ENCODE peak calls at places on chromosomes 6 and 20, in seven cellular contexts. H is naive thymus-derived CD4-positive, alpha-beta T cell; P is mesendoderm; Y is tibial artery; E is left ventricle myocardium inferior; W is aorta; N is heart left ventricle. O is an unnamed sample.

GRCh38 chr6:133774356-133774755 is 114.6 kb upstream of the TCF21 start:
- DNase-seq in H (no peak), P (no peak), Y (no peak), E (no peak), W (no peak), N (no peak), O (no peak)

GRCh38 chr20:1033751-1034419 is 31.8 kb upstream of the RSPO4 start:
- DNase-seq in H (no peak), P (no peak), Y (no peak), E (no peak), W (no peak), N (no peak), O (no peak)

GRCh38 chr20:35579196-35579595 is 36.4 kb upstream of the SPAG4 start:
- DNase-seq in H (no peak), P (no peak), Y (no peak), E (no peak), W (peak), N (no peak), O (no peak)

GRCh38 chr20:32155017-32155965 is 45.8 kb downstream of the TM9SF4 start:
- DNase-seq in H (peak), P (peak), Y (peak), E (peak), W (peak), N (peak), O (no peak)

GRCh38 chr6:133635447-133635846 is 253.5 kb upstream of the TCF21 start:
- DNase-seq in H (no peak), P (no peak), Y (no peak), E (no peak), W (no peak), N (no peak), O (no peak)

GRCh38 chr20:58634121-58634817 is 16.8 kb upstream of the STX16 start:
- DNase-seq in H (peak), P (no peak), Y (peak), E (no peak), W (no peak), N (no peak), O (no peak)

GRCh38 chr6:139381216-139381615 is 6.8 kb upstream of the CITED2 start:
- DNase-seq in H (no peak), P (no peak), Y (no peak), E (no peak), W (no peak), N (no peak), O (no peak)

GRCh38 chr6:124795879-124796838 is 166.1 kb upstream of the RNF217 start:
- DNase-seq in H (no peak), P (peak), Y (no peak), E (peak), W (no peak), N (peak), O (no peak)

GRCh38 chr20:431012-431904 is 23.2 kb downstream of the RBCK1 start:
- DNase-seq in H (peak), P (peak), Y (peak), E (peak), W (no peak), N (peak), O (no peak)

GRCh38 chr6:17115251-17116089 is 13.6 kb downstream of the STMND1 start:
- DNase-seq in H (no peak), P (peak), Y (no peak), E (no peak), W (no peak), N (no peak), O (no peak)

GRCh38 chr20:12255571-12255970 is 337.9 kb downstream of the BTBD3 start:
- DNase-seq in H (no peak), P (no peak), Y (no peak), E (no peak), W (no peak), N (no peak), O (no peak)

GRCh38 chr20:33648396-33649004 is 13.6 kb upstream of the C20orf144 start:
- DNase-seq in H (no peak), P (no peak), Y (no peak), E (peak), W (no peak), N (no peak), O (no peak)

GRCh38 chr6:28137458-28138020 is 4.1 kb upstream of the ZKSCAN8 start:
- DNase-seq in H (no peak), P (peak), Y (no peak), E (no peak), W (no peak), N (no peak), O (no peak)

GRCh38 chr20:57947421-57948176 is 237.8 kb upstream of the PMEPA1 start:
- DNase-seq in H (no peak), P (no peak), Y (no peak), E (peak), W (peak), N (peak), O (no peak)

GRCh38 chr20:34515484-34516037 is 661 bp upstream of the DYNLRB1 start:
- DNase-seq in H (peak), P (peak), Y (no peak), E (peak), W (peak), N (no peak), O (peak)

GRCh38 chr20:61925555-61926252 is 140.0 kb downstream of the TAF4 start:
- DNase-seq in H (no peak), P (no peak), Y (no peak), E (no peak), W (no peak), N (no peak), O (no peak)

GRCh38 chr6:87066449-87067288 is 28.2 kb downstream of the CGA start:
- DNase-seq in H (peak), P (peak), Y (no peak), E (no peak), W (no peak), N (peak), O (no peak)

GRCh38 chr6:80477591-80478370 is 371.3 kb downstream of the BCKDHB start:
- DNase-seq in H (no peak), P (no peak), Y (no peak), E (no peak), W (no peak), N (no peak), O (no peak)

GRCh38 chr20:49614338-49615050 is 46.6 kb upstream of the PTGIS start:
- DNase-seq in H (no peak), P (no peak), Y (no peak), E (no peak), W (peak), N (no peak), O (no peak)

GRCh38 chr6:48117246-48117645 is 6.2 kb upstream of the PTCHD4 start:
- DNase-seq in H (no peak), P (no peak), Y (no peak), E (no peak), W (no peak), N (no peak), O (no peak)

GRCh38 chr20:33441142-33441955 is 2.2 kb downstream of the SNTA1 start:
- DNase-seq in H (no peak), P (peak), Y (no peak), E (peak), W (no peak), N (peak), O (no peak)

GRCh38 chr20:31559704-31560093 is 45.4 kb upstream of the ID1 start:
- DNase-seq in H (no peak), P (no peak), Y (no peak), E (no peak), W (no peak), N (no peak), O (no peak)

GRCh38 chr6:169905041-169905807 is 153.8 kb downstream of the ERMARD start:
- DNase-seq in H (no peak), P (no peak), Y (no peak), E (no peak), W (no peak), N (peak), O (no peak)

GRCh38 chr20:47927944-47928343 is 142.7 kb upstream of the SULF2 start:
- DNase-seq in H (no peak), P (no peak), Y (no peak), E (no peak), W (no peak), N (no peak), O (no peak)

GRCh38 chr20:35293303-35294292 is 1.4 kb upstream of the FAM83C start:
- DNase-seq in H (no peak), P (no peak), Y (no peak), E (no peak), W (peak), N (no peak), O (no peak)

GRCh38 chr20:58841539-58842264 is 9.0 kb downstream of the GNAS-AS1 start:
- DNase-seq in H (no peak), P (peak), Y (no peak), E (no peak), W (no peak), N (no peak), O (no peak)

GRCh38 chr6:50815436-50816114 is 3.1 kb upstream of the TFAP2B start:
- DNase-seq in H (no peak), P (no peak), Y (no peak), E (no peak), W (no peak), N (no peak), O (no peak)

GRCh38 chr20:9103955-9104354 is 35.1 kb downstream of the PLCB4 start:
- DNase-seq in H (no peak), P (no peak), Y (no peak), E (no peak), W (no peak), N (no peak), O (no peak)

GRCh38 chr20:49812463-49813304 is at the start of gene SLC9A8:
- DNase-seq in H (peak), P (peak), Y (peak), E (peak), W (peak), N (peak), O (peak)

GRCh38 chr6:105601541-105602174 is 198.8 kb upstream of the PREP start:
- DNase-seq in H (no peak), P (peak), Y (peak), E (peak), W (peak), N (peak), O (no peak)

GRCh38 chr6:105603779-105604592 is 201.1 kb upstream of the PREP start:
- DNase-seq in H (no peak), P (no peak), Y (no peak), E (no peak), W (no peak), N (no peak), O (no peak)

GRCh38 chr6:105598264-105598663 is 195.4 kb upstream of the PREP start:
- DNase-seq in H (no peak), P (no peak), Y (no peak), E (no peak), W (no peak), N (no peak), O (no peak)

GRCh38 chr6:105604593-105604905 is 201.7 kb upstream of the PREP start:
- DNase-seq in H (no peak), P (no peak), Y (no peak), E (no peak), W (no peak), N (no peak), O (no peak)

GRCh38 chr6:105600342-105601293 is 197.7 kb upstream of the PREP start:
- DNase-seq in H (no peak), P (no peak), Y (no peak), E (no peak), W (no peak), N (no peak), O (no peak)
- H3K27ac ChIP-seq in H (no peak), P (no peak), Y (peak), E (peak), W (peak), N (peak), O (no peak)

GRCh38 chr6:143074101-143074500 is 13.4 kb downstream of the AIG1 start:
- DNase-seq in H (no peak), P (no peak), Y (no peak), E (no peak), W (no peak), N (no peak), O (no peak)

GRCh38 chr6:143078468-143079324 is 18.0 kb downstream of the AIG1 start:
- DNase-seq in H (no peak), P (no peak), Y (no peak), E (no peak), W (no peak), N (no peak), O (no peak)

GRCh38 chr6:143079325-143079640 is 18.6 kb downstream of the AIG1 start:
- DNase-seq in H (no peak), P (no peak), Y (no peak), E (no peak), W (no peak), N (no peak), O (no peak)

DNA sequence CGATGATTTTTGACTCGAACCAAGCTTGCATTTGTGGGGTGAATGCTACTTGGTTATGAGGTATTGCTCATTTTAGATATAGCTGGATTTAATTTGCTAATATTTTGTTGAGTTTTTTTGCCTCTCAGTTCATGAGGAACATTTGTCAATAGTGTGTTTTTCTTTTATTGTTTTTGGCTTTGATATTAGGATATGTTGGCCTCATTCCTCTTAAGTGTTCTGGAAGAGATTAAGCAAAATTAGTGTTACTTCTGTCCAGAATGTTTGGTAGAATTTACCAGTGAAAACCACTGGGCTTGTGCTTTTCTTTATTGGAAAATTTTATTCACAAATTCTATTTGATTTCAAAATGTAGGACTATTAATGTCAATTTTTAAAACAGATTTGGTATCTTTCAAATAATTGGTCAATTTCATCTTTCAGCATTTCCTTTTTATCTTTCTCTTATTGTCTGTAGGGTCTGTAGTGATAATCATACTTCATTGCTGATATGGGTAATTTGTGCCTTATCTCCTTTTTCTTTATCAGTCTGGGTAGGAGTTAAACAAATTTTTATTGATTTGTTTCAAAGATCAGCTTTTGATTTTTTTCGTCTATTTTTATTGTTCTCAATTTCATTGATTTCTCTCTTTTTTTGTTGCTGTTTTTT is 14.1 kb downstream of the AIG1 start:
- DNase-seq in H (no peak), P (no peak), Y (no peak), E (no peak), W (no peak), N (no peak), O (no peak)
- H3K27ac ChIP-seq in H (no peak), P (no peak), Y (peak), E (no peak), W (no peak), N (no peak), O (no peak)

GRCh38 chr6:54981647-54982046 is 135.1 kb downstream of the FAM83B start:
- DNase-seq in H (no peak), P (peak), Y (no peak), E (no peak), W (no peak), N (no peak), O (no peak)
- H3K27ac ChIP-seq in H (no peak), P (no peak), Y (no peak), E (no peak), W (no peak), N (no peak), O (no peak)

DNA sequence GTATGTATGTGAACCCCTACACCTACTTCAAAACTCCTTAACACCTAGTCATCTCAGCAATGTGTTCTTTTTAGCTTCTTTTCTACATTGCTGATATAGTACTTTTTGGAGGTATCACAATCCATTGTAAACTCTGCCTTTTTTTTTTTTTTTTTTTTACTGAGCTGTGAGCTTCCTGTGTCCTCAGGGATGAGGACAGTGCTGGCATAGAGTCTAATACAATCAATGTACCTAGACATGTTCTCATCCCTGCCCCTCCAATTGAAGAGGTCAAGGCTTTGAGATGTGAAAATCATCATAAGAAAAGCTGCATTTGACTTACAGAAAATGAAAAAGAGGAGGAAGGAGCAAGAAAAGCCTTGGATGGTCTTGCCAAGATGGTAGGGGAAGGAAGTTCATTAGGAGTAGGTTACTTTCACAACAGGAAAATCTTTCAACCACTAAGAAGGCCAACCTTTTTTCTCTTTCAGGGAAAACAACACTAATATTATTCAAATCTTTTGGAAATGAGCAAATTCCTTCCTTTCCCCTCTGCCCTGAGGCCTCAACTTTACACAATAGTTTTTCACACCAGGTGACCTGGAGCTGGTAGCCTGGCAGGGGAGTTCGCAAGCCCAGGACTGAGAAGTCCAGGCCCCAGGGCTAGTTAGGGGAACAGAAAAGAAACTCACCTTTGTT is 2.8 kb upstream of the JARID2 start:
- DNase-seq in H (no peak), P (peak), Y (no peak), E (no peak), W (no peak), N (no peak), O (no peak)
- H3K27ac ChIP-seq in H (no peak), P (peak), Y (peak), E (no peak), W (no peak), N (no peak), O (no peak)

DNA sequence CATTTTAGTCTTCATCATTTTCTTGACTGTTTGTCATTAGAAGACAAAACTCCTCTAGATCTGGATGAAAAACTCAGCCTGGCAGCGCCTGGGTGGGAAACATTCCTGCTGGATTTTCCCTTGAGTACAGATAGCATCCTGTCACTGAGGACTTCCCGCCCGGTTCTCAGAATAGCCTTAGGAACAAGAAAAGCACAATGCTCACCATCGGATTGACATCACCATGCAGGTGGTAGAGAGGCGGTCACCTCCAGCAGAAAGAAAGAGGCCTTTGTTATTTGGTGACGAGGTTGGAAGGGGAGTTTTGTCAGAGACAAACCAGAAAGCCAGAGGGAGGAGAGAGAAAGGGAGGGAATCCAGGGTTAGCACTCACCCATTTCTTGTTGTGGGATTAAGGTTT is 39.8 kb downstream of the KIF25 start:
- DNase-seq in H (no peak), P (no peak), Y (no peak), E (no peak), W (no peak), N (peak), O (no peak)
- H3K27ac ChIP-seq in H (no peak), P (no peak), Y (no peak), E (peak), W (no peak), N (peak), O (no peak)

GRCh38 chr20:24977797-24978196 is 14.8 kb downstream of the APMAP start:
- DNase-seq in H (no peak), P (no peak), Y (no peak), E (no peak), W (no peak), N (no peak), O (no peak)

GRCh38 chr20:24977336-24977735 is 15.2 kb downstream of the APMAP start:
- DNase-seq in H (no peak), P (no peak), Y (no peak), E (no peak), W (no peak), N (no peak), O (no peak)

GRCh38 chr20:24979036-24979960 is 13.3 kb downstream of the APMAP start:
- DNase-seq in H (no peak), P (no peak), Y (no peak), E (no peak), W (no peak), N (no peak), O (no peak)

GRCh38 chr20:24980321-24981053 is 12.1 kb downstream of the APMAP start:
- DNase-seq in H (no peak), P (no peak), Y (no peak), E (no peak), W (no peak), N (no peak), O (no peak)

DNA sequence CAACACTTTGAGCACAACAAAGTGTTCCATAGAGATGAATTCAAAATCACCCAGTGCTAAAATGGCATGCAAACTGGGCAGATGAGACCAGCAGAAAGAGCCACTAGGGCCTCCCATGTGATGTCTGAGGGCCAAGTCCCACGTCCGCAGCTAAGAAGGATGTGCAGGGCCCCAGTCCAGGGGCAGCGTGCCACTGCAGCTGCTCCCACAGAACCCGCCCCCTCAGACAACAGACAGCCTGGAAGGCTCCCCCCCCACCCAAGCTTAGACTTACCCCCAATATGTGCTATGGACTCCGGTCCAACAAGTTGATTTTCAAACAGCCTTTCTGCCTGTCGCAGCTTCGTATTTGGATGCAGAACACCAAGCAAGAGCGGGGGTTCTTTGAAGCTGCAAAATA is 14.1 kb downstream of the APMAP start:
- DNase-seq in H (no peak), P (no peak), Y (no peak), E (no peak), W (no peak), N (no peak), O (no peak)
- H3K27ac ChIP-seq in H (no peak), P (no peak), Y (no peak), E (no peak), W (no peak), N (no peak), O (no peak)

GRCh38 chr6:112576421-112576820 is 229.3 kb downstream of the RFPL4B start:
- DNase-seq in H (no peak), P (no peak), Y (no peak), E (no peak), W (no peak), N (no peak), O (no peak)

GRCh38 chr6:112571486-112571885 is 224.4 kb downstream of the RFPL4B start:
- DNase-seq in H (no peak), P (no peak), Y (peak), E (peak), W (no peak), N (peak), O (no peak)

GRCh38 chr6:112574190-112574589 is 227.1 kb downstream of the RFPL4B start:
- DNase-seq in H (no peak), P (peak), Y (no peak), E (no peak), W (no peak), N (no peak), O (no peak)

GRCh38 chr6:112575309-112575834 is 228.2 kb downstream of the RFPL4B start:
- DNase-seq in H (no peak), P (no peak), Y (no peak), E (no peak), W (no peak), N (no peak), O (no peak)

GRCh38 chr6:112571886-112572285 is 224.8 kb downstream of the RFPL4B start:
- DNase-seq in H (no peak), P (no peak), Y (no peak), E (no peak), W (no peak), N (no peak), O (no peak)
- H3K27ac ChIP-seq in H (no peak), P (no peak), Y (peak), E (no peak), W (no peak), N (no peak), O (no peak)